ENCODE peak calls at places on chromosome 12, in ten cellular contexts. F is tibial artery, I is foreskin fibroblast, O is left ventricle myocardium inferior, H is tibial nerve, A is heart left ventricle, Y is astrocyte, S is A549, X is bronchial epithelial cell, T is Peyer's patch. K is an unnamed sample.
A peak's percentile ranks its signal among the peaks of the same experiment; 100 is the strongest.

GRCh38 chr12:52444647-52445595 is 7.0 kb downstream of the KRT6B start:
- DNase-seq in I (no peak), T (no peak), H (no peak), A (no peak), F (no peak), X (peak; percentile 61), S (no peak), Y (peak; percentile 62), O (no peak), K (no peak)

GRCh38 chr12:46774011-46774633 is 51.7 kb downstream of the SLC38A4 start:
- DNase-seq in T (no peak), H (no peak), A (no peak), X (peak; percentile 26), Y (peak; percentile 39), F (no peak), S (no peak), O (no peak), I (peak; percentile 44), K (no peak)

GRCh38 chr12:58369576-58369975 is 428.2 kb downstream of the ATP23 start:
- DNase-seq in Y (no peak), T (no peak), O (no peak), X (peak; percentile 32), S (no peak), H (no peak), I (no peak), F (no peak), A (no peak), K (no peak)

GRCh38 chr12:110223777-110224378 is 57.2 kb upstream of the ATP2A2 start:
- DNase-seq in T (no peak), O (no peak), S (peak; percentile 73), I (peak; percentile 39), Y (peak; percentile 78), X (peak; percentile 100), F (no peak), H (no peak), A (no peak), K (no peak)

GRCh38 chr12:5438671-5439200 is 6.8 kb downstream of the NTF3 start:
- DNase-seq in T (no peak), I (no peak), Y (peak; percentile 68), S (no peak), F (no peak), A (no peak), X (no peak), H (no peak), O (no peak), K (no peak)

GRCh38 chr12:105590571-105590970 is 260.1 kb downstream of the C12orf75 start:
- DNase-seq in A (no peak), S (no peak), T (no peak), F (no peak), I (peak; percentile 2), X (peak; percentile 86), O (no peak), Y (no peak), H (no peak), K (no peak)

GRCh38 chr12:9866786-9867379 is 2.3 kb downstream of the CLEC2B start:
- DNase-seq in O (no peak), A (no peak), I (no peak), Y (no peak), F (no peak), S (no peak), H (no peak), X (no peak), T (no peak), K (no peak)

GRCh38 chr12:70393787-70394519 is 27.9 kb downstream of the KCNMB4 start:
- DNase-seq in Y (peak; percentile 43), O (no peak), A (no peak), I (peak; percentile 61), S (no peak), X (peak; percentile 39), H (no peak), F (no peak), T (no peak), K (no peak)

GRCh38 chr12:81722004-81722403 is 37.1 kb downstream of the PPFIA2 start:
- DNase-seq in Y (peak; percentile 5), S (no peak), H (no peak), F (no peak), A (no peak), I (no peak), T (no peak), X (peak; percentile 20), O (no peak), K (no peak)

GRCh38 chr12:131513606-131514005 is 197.3 kb upstream of the SFSWAP start:
- DNase-seq in A (no peak), S (no peak), F (no peak), Y (no peak), O (no peak), H (no peak), X (no peak), I (no peak), T (no peak), K (no peak)

GRCh38 chr12:48924617-48925217 is 575 bp downstream of the FKBP11 start:
- DNase-seq in I (peak; percentile 15), X (peak; percentile 54), A (peak; percentile 32), F (no peak), O (peak; percentile 20), H (peak; percentile 25), T (peak; percentile 68), Y (peak; percentile 32), S (peak; percentile 59), K (no peak)

GRCh38 chr12:49838973-49839633 is 3.8 kb downstream of the BCDIN3D start:
- DNase-seq in F (no peak), A (no peak), S (peak; percentile 50), X (peak; percentile 50), Y (no peak), H (no peak), I (peak; percentile 39), T (no peak), O (no peak), K (no peak)

GRCh38 chr12:130013771-130014484 is 110.1 kb upstream of the TMEM132D start:
- DNase-seq in F (no peak), O (peak; percentile 22), Y (no peak), I (no peak), T (no peak), H (peak; percentile 20), A (no peak), X (peak; percentile 15), S (peak; percentile 60), K (peak; percentile 7)

GRCh38 chr12:92185052-92185451 is 39.4 kb upstream of the BTG1 start:
- DNase-seq in O (no peak), X (no peak), T (no peak), H (no peak), I (no peak), S (no peak), F (no peak), Y (no peak), A (no peak), K (no peak)

GRCh38 chr12:96979532-96979931 is 72.5 kb downstream of the NEDD1 start:
- DNase-seq in X (no peak), F (no peak), S (no peak), Y (no peak), I (no peak), T (no peak), H (no peak), A (no peak), O (no peak), K (no peak)
- H3K4me3 ChIP-seq in X (no peak overlapping the region), F (no peak overlapping the region), S (no peak overlapping the region), Y (no peak overlapping the region), I (no peak overlapping the region), T (no peak overlapping the region), H (no peak overlapping the region), A (no peak overlapping the region), O (no peak overlapping the region), K (no peak overlapping the region)

GRCh38 chr12:106767954-106768501 is 6.5 kb upstream of the RIC8B start:
- DNase-seq in F (no peak), A (no peak), I (peak; percentile 8), Y (peak; percentile 64), H (no peak), T (no peak), O (no peak), X (no peak), S (no peak), K (no peak)

GRCh38 chr12:106767206-106767605 is 7.3 kb upstream of the RIC8B start:
- DNase-seq in A (no peak), T (no peak), O (no peak), F (no peak), X (no peak), H (no peak), I (no peak), S (no peak), Y (no peak), K (no peak)

GRCh38 chr12:106769078-106769477 is 5.4 kb upstream of the RIC8B start:
- DNase-seq in O (no peak), H (no peak), T (no peak), F (no peak), X (no peak), Y (peak; percentile 87), I (peak; percentile 9), S (no peak), A (no peak), K (no peak)

GRCh38 chr12:106766393-106766826 is 8.1 kb upstream of the RIC8B start:
- DNase-seq in X (no peak), O (peak; percentile 54), T (no peak), I (peak; percentile 13), H (peak; percentile 71), Y (no peak), F (peak; percentile 74), S (no peak), A (peak; percentile 48), K (no peak)

GRCh38 chr12:106764738-106765137 is 9.7 kb upstream of the RIC8B start:
- DNase-seq in I (no peak), Y (no peak), S (no peak), A (no peak), X (peak; percentile 5), H (no peak), O (no peak), F (peak; percentile 84), T (no peak), K (no peak)
- TF ChIP-seq CTCF in I (no peak), Y (no peak), S (no peak), A (no peak), X (peak; percentile 21), H (no peak), O (peak; percentile 39), F (peak; percentile 41), T (peak; percentile 6), K (no peak)

GRCh38 chr12:113058553-113058952 is 2.0 kb downstream of the DTX1 start:
- DNase-seq in H (no peak), O (no peak), Y (no peak), X (no peak), I (no peak), T (no peak), A (no peak), F (no peak), S (no peak), K (no peak)
- H3K4me3 ChIP-seq in H (no peak overlapping the region), O (no peak overlapping the region), Y (no peak overlapping the region), X (no peak overlapping the region), I (no peak overlapping the region), T (no peak overlapping the region), A (no peak overlapping the region), F (no peak overlapping the region), S (no peak overlapping the region), K (no peak overlapping the region)

DNA sequence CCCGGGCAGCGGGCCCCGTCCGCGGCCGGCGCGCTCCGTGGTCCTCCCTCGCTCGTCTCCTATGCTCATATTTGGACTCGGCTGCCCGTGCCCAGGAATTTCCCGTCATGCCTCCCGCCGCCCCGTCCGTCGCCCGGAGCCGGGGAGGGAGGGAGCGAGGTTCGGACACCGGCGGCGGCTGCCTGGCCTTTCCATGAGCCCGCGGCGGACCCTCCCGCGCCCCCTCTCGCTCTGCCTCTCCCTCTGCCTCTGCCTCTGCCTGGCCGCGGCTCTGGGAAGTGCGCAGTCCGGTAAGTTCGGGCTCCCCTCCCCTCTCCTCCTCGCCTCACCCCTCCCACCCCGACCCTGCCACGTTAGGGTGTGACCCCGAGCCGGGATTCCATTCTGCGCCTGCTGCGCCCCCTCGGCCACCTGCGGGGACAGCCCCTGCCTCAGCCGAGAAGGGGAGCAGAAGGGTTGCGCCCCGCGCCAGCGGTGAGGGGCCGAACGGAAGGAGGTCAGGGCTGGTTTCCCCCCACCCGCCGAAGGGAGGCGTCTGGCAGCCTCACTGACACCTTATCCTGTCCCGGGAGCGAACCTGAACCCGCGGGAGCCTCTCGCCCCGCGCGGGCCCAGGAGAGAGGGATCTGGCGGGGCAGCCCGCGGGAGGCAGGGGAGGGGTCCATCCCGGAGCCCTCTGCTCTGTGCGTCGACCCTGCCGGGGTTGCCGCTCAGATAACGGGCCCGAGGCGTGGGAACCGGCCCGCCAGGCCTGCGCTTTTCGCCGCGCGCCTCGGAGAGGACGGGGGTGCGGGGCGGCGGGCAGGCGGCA is at the start of gene MSRB3:
- DNase-seq in S (peak; percentile 81), O (peak; percentile 82), X (peak; percentile 27), Y (peak; percentile 67), H (peak; percentile 56), F (peak; percentile 92), I (peak; percentile 69), A (peak; percentile 89), T (peak; percentile 61), K (peak; percentile 9)
- TF ChIP-seq CTCF in S (peak; percentile 22), O (no peak), X (peak; percentile 43), Y (no peak), H (no peak), F (no peak), I (no peak), A (peak; percentile 12), T (no peak), K (no peak)